ENCODE peak calls at places on chromosomes 4 and X, in ten cellular contexts. C is PC-3, M is cardiac muscle cell, I is left lung, J is OCI-LY7, O is cardiac fibroblast, Q is fibroblast of the aortic adventitia, Y is BJ, P is PC-9, G is heart left ventricle. A is an unnamed sample.

GRCh38 chr4:124431663-124432192 is 280.8 kb downstream of the ANKRD50 start:
- DNase-seq in C (peak; percentile 17), M (no peak), I (no peak), J (no peak), O (peak; percentile 66), Q (no peak), Y (no peak), P (no peak), G (no peak), A (no peak)

GRCh38 chrX:36575670-36576069 is 432.5 kb upstream of the FAM47C start:
- DNase-seq in C (no peak), M (no peak), I (no peak), J (no peak), O (no peak), Q (no peak), Y (no peak), P (no peak), G (no peak), A (no peak)

GRCh38 chr4:150720973-150721518 is 139.1 kb downstream of the MAB21L2 start:
- DNase-seq in C (no peak), M (no peak), I (no peak), J (no peak), O (peak; percentile 10), Q (no peak), Y (no peak), P (no peak), G (no peak), A (no peak)

GRCh38 chr4:77751764-77752163 is 67.4 kb downstream of the CNOT6L start:
- DNase-seq in C (no peak), M (no peak), I (no peak), J (no peak), O (no peak), Q (no peak), Y (no peak), P (no peak), G (no peak), A (no peak)

GRCh38 chrX:56248492-56248891 is 16.3 kb downstream of the KLF8 start:
- DNase-seq in C (peak; percentile 60), M (peak; percentile 50), I (no peak), J (peak; percentile 34), O (peak; percentile 58), Q (peak; percentile 56), Y (no peak), P (no peak), G (peak; percentile 32), A (no peak)

GRCh38 chr4:152989554-152989970 is 53.4 kb downstream of the FHDC1 start:
- DNase-seq in C (no peak), M (no peak), I (no peak), J (no peak), O (no peak), Q (no peak), Y (no peak), P (no peak), G (no peak), A (no peak)

GRCh38 chr4:151331276-151332042 is 6.1 kb upstream of the SH3D19 start:
- DNase-seq in C (peak; percentile 84), M (no peak), I (no peak), J (no peak), O (peak; percentile 48), Q (peak; percentile 35), Y (no peak), P (no peak), G (no peak), A (no peak)

GRCh38 chrX:44494357-44494756 is 48.3 kb downstream of the FUNDC1 start:
- DNase-seq in C (no peak), M (no peak), I (no peak), J (no peak), O (no peak), Q (no peak), Y (no peak), P (no peak), G (no peak), A (no peak)

GRCh38 chrX:133989993-133990392 is 4.6 kb upstream of the GPC3 start:
- DNase-seq in C (no peak), M (no peak), I (no peak), J (no peak), O (no peak), Q (no peak), Y (no peak), P (no peak), G (no peak), A (no peak)

GRCh38 chr4:156815717-156816319 is 155.8 kb downstream of the PDGFC start:
- DNase-seq in C (no peak), M (no peak), I (no peak), J (no peak), O (no peak), Q (no peak), Y (no peak), P (no peak), G (no peak), A (no peak)

GRCh38 chr4:128776794-128777216 is 32.7 kb upstream of the JADE1 start:
- DNase-seq in C (peak; percentile 65), M (peak; percentile 85), I (peak; percentile 84), J (no peak), O (peak; percentile 93), Q (peak; percentile 92), Y (peak; percentile 38), P (no peak), G (peak; percentile 33), A (no peak)

DNA sequence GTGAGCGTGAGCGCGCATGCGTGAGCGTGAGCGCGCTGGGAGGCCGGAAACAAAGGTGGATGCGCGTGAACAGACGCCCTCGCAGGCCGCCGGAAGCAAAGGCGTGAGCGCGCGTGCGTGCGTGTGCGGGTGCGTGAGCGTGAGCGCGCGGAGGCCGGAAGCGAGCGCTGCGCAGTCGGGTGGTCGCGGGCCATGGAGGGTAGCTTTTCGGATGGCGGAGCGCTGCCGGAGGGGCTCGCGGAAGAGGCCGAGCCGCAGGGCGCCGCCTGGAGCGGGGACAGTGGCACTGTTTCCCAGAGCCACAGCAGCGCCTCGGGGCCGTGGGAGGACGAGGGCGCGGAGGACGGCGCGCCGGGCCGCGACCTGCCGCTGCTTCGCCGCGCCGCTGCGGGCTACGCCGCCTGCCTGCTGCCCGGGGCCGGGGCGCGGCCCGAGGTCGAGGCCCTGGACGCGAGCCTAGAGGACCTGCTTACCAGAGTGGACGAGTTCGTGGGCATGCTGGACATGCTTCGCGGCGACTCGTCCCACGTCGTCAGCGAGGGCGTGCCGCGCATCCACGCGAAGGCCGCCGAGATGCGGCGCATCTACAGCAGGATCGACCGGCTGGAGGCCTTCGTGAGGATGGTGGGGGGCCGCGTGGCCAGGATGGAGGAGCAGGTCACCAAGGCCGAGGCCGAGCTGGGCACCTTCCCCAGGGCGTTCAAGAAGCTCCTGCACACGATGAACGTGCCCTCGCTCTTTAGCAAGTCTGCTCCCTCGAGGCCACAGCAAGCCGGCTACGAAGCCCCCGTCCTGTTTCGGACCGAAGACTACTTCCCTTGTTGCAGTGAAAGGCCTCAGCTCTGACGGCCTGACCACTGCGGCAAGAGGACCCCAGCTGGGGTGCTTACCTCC is at the start of gene BLOC1S4:
- DNase-seq in C (peak; percentile 86), M (peak; percentile 94), I (peak; percentile 88), J (peak; percentile 97), O (peak; percentile 93), Q (peak; percentile 92), Y (peak; percentile 43), P (peak; percentile 72), G (peak; percentile 90), A (peak; percentile 77)
- TF ChIP-seq CTCF in C (no peak), M (peak; percentile 12), I (no peak), J (no peak), O (no peak), Q (no peak), Y (peak; percentile 9), P (no peak), G (peak; percentile 13), A (no peak)

GRCh38 chr4:73870778-73871177 is 1.6 kb downstream of the CXCL1 start:
- DNase-seq in C (peak; percentile 38), M (no peak), I (no peak), J (no peak), O (peak; percentile 85), Q (peak; percentile 32), Y (no peak), P (no peak), G (no peak), A (no peak)
- H3K4me3 ChIP-seq in C (peak overlapping the region; percentile 65), M (no peak overlapping the region), I (peak overlapping the region; percentile 57), J (no peak overlapping the region), O (peak overlapping the region; percentile 71), Q (peak overlapping the region; percentile 72), Y (no peak overlapping the region), P (no peak overlapping the region), G (no peak overlapping the region), A (no peak overlapping the region)

GRCh38 chr4:95362906-95363578 is 185.7 kb downstream of the UNC5C start:
- DNase-seq in C (peak; percentile 12), M (peak; percentile 32), I (no peak), J (peak; percentile 28), O (peak; percentile 37), Q (peak; percentile 35), Y (no peak), P (no peak), G (no peak), A (no peak)
- TF ChIP-seq CTCF in C (peak; percentile 48), M (peak; percentile 50), I (no peak), J (peak; percentile 68), O (no peak), Q (peak; percentile 22), Y (no peak), P (no peak), G (no peak), A (no peak)

DNA sequence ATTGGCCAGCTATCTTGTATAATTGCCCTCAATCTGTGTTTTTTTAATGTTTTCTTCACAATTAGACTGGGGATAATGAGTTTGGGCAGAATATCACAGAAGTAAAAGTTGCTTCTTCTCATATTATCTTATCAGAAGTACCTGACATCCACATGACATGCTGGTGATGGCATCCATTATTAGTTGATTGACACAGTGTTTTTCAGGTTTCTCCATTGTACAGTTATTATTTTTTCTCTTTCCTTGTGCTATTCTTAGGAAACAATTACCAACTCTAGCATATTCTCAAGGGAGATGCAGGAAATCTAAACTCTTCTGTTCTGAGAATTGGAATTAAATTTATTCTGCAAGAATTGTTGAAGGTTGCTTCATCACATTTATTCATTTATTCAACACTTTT is 1000.1 kb upstream of the LCORL start:
- DNase-seq in C (no peak), M (no peak), I (no peak), J (no peak), O (no peak), Q (no peak), Y (no peak), P (no peak), G (no peak), A (no peak)
- H3K4me3 ChIP-seq in C (no peak overlapping the region), M (no peak overlapping the region), I (no peak overlapping the region), J (no peak overlapping the region), O (no peak overlapping the region), Q (no peak overlapping the region), Y (no peak overlapping the region), P (no peak overlapping the region), G (no peak overlapping the region), A (no peak overlapping the region)

GRCh38 chr4:35286434-35286833 is 957.9 kb downstream of the ARAP2 start:
- DNase-seq in C (no peak), M (peak; percentile 64), I (no peak), J (no peak), O (no peak), Q (no peak), Y (no peak), P (no peak), G (no peak), A (no peak)
- TF ChIP-seq CTCF in C (no peak), M (no peak), I (no peak), J (no peak), O (no peak), Q (no peak), Y (no peak), P (no peak), G (no peak), A (no peak)

DNA sequence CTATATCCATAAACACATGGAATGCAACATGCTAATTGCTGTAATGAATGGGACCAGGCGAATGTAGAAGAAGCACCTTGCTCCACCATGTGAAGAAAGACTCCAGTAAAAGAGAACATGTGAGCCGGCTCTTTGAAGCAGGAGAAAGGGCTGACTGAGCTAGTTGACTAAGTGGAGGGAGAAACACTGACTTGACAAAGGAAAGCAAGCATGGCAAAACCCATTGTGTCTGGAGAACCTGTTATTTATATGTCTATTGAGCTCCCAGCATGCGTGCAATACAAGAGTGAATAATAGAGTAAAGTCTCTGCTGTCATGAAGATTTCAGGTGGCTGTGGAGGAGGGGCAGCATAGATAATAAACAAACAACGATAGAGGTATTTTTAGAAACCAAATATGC is 559.9 kb downstream of the RAB28 start:
- DNase-seq in C (no peak), M (no peak), I (no peak), J (no peak), O (no peak), Q (no peak), Y (no peak), P (no peak), G (no peak), A (no peak)
- H3K4me3 ChIP-seq in C (no peak overlapping the region), M (no peak overlapping the region), I (no peak overlapping the region), J (no peak overlapping the region), O (no peak overlapping the region), Q (no peak overlapping the region), Y (no peak overlapping the region), P (no peak overlapping the region), G (no peak overlapping the region), A (no peak overlapping the region)

A was measured in LNCaP clone FGC.